ENCODE peak calls at places on chromosomes 12 and 14, in eight cellular contexts. H, S, W, R, I, D, L and M are unnamed samples.

GRCh38 chr12:69896653-69897381 is 71.8 kb downstream of the MYRFL start:
- DNase-seq in H (no peak), S (no peak), W (no peak), R (no peak), I (no peak), D (no peak), L (no peak), M (peak)

GRCh38 chr12:8629486-8630033 is 16.9 kb upstream of the AICDA start:
- DNase-seq in H (peak), S (no peak), W (no peak), R (no peak), I (no peak), D (peak), L (no peak), M (no peak)

GRCh38 chr14:69529563-69529962 is 45.0 kb downstream of the PLEKHD1 start:
- DNase-seq in H (no peak), S (no peak), W (no peak), R (no peak), I (no peak), D (no peak), L (no peak), M (no peak)

GRCh38 chr12:57452181-57452936 is 2.7 kb upstream of the INHBE start:
- DNase-seq in H (peak), S (peak), W (no peak), R (no peak), I (no peak), D (no peak), L (no peak), M (no peak)

GRCh38 chr12:130661501-130662255 is 54.4 kb downstream of the RIMBP2 start:
- DNase-seq in H (peak), S (no peak), W (no peak), R (peak), I (no peak), D (no peak), L (peak), M (no peak)

GRCh38 chr12:113333877-113334785 is 778 bp downstream of the SLC8B1 start:
- DNase-seq in H (no peak), S (no peak), W (no peak), R (no peak), I (no peak), D (no peak), L (no peak), M (no peak)

GRCh38 chr12:52266514-52266913 is 7.9 kb upstream of the KRT86 start:
- DNase-seq in H (no peak), S (no peak), W (no peak), R (no peak), I (no peak), D (no peak), L (no peak), M (no peak)

GRCh38 chr14:102592969-102593840 is 756 bp downstream of the RCOR1 start:
- DNase-seq in H (peak), S (peak), W (peak), R (no peak), I (peak), D (no peak), L (no peak), M (no peak)

GRCh38 chr14:95979339-95980042 is 59.7 kb upstream of the C14orf132 start:
- DNase-seq in H (no peak), S (no peak), W (peak), R (no peak), I (no peak), D (no peak), L (no peak), M (peak)

GRCh38 chr12:102479099-102479887 is 1.1 kb downstream of the IGF1 start:
- DNase-seq in H (no peak), S (no peak), W (no peak), R (no peak), I (no peak), D (peak), L (no peak), M (no peak)

GRCh38 chr14:24399981-24400718 is 1.3 kb downstream of the NYNRIN start:
- DNase-seq in H (no peak), S (no peak), W (no peak), R (no peak), I (no peak), D (no peak), L (no peak), M (no peak)

GRCh38 chr14:103549361-103550311 is 12.8 kb downstream of the BAG5 start:
- DNase-seq in H (no peak), S (no peak), W (peak), R (no peak), I (no peak), D (no peak), L (peak), M (no peak)

GRCh38 chr12:38919191-38919590 is 13.8 kb upstream of the CPNE8 start:
- DNase-seq in H (no peak), S (no peak), W (no peak), R (no peak), I (no peak), D (no peak), L (no peak), M (no peak)

GRCh38 chr12:58787021-58787760 is 133.1 kb downstream of the LRIG3 start:
- DNase-seq in H (no peak), S (no peak), W (no peak), R (no peak), I (no peak), D (no peak), L (no peak), M (no peak)

GRCh38 chr12:12927211-12928079 is 24.5 kb downstream of the GPRC5D start:
- DNase-seq in H (peak), S (peak), W (peak), R (peak), I (peak), D (peak), L (peak), M (no peak)

GRCh38 chr12:13661005-13661887 is 320.2 kb downstream of the GRIN2B start:
- DNase-seq in H (peak), S (peak), W (peak), R (peak), I (peak), D (peak), L (peak), M (peak)

GRCh38 chr14:59028476-59029202 is 159.8 kb upstream of the DAAM1 start:
- DNase-seq in H (peak), S (peak), W (peak), R (peak), I (peak), D (peak), L (peak), M (peak)

GRCh38 chr12:123232807-123233504 is at the start of the genes MPHOSPH9 and MTRFR:
- DNase-seq in H (peak), S (peak), W (peak), R (peak), I (peak), D (peak), L (peak), M (peak)

GRCh38 chr12:123231931-123232330 is 1.0 kb downstream of the MPHOSPH9 start:
- DNase-seq in H (no peak), S (no peak), W (no peak), R (no peak), I (no peak), D (no peak), L (peak), M (no peak)

GRCh38 chr12:123237646-123238329 is 4.6 kb downstream of the MTRFR start:
- DNase-seq in H (peak), S (peak), W (peak), R (peak), I (peak), D (peak), L (peak), M (peak)

GRCh38 chr12:123232472-123232806 is 502 bp downstream of the MPHOSPH9 start:
- DNase-seq in H (no peak), S (no peak), W (no peak), R (peak), I (no peak), D (no peak), L (no peak), M (no peak)

DNA sequence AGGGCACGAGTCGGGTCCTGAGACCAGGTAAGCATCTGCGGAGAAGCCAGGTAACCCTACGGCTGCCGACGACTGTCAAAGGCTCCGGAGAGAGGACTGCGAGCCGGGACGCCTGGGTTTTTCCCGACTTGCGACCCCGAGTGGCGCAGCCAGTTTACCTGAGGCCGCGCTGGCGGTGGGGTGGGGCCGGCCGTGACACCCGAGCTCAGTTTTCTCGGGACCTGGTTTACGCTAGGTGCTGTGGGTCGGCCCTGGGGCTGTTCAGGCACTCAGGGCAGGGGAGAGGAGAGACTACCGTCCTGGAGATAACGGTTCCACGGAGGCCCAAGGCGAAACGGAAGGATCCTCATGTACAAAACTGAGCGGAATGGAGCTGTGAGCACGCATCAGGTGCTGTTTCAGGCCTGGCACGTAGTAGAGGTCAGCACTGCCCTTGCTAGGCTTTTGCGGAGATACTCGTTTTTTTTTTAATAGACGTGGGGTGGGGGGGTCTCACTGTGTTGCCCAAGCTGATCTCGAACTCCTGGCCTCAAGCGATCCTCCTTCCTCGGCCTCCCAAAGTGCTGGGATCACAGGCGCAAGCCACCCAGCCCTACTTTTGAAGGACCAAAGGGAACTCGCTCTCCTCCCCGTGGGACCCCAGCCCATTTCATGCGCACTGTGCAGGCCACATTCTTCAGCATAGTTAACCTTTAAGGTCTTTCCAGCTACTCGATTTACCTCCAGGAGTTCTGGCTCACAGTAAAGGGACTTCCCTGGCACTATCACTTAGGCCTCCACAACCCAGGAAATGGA is 466 bp downstream of the MTRFR start:
- DNase-seq in H (no peak), S (no peak), W (no peak), R (no peak), I (peak), D (no peak), L (no peak), M (no peak)
- TF ChIP-seq RAD21 in H (no peak), S (no peak), W (no peak), R (no peak), I (no peak), D (no peak), L (no peak), M (no peak)

GRCh38 chr12:63976902-63977395 is 132.4 kb downstream of the SRGAP1 start:
- DNase-seq in H (no peak), S (no peak), W (no peak), R (no peak), I (no peak), D (no peak), L (no peak), M (no peak)
- TF ChIP-seq RAD21 in H (no peak), S (no peak), W (no peak), R (no peak), I (no peak), D (no peak), L (no peak), M (no peak)

DNA sequence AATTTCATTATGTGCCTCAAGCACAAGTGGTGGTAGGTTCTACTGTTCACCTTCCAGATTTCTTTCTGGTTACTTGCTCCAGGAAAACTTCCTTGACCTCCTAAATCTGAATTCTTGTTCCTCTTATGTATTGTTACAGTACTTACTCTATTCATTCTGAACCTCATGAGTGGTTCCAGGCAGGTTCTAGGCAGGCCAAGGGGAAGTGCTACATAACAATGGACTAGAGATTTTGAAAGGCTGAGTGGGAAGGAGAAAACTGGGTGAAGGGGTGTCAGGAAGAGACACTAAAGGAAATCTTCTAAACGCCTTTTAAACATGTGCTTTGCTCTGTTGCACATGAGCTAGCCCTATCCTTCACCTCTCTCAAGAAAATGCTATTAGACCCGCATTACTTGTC is 1.6 kb downstream of the YARS2 start:
- DNase-seq in H (no peak), S (no peak), W (no peak), R (no peak), I (no peak), D (no peak), L (no peak), M (no peak)
- TF ChIP-seq RAD21 in H (no peak), S (no peak), W (no peak), R (no peak), I (no peak), D (no peak), L (no peak), M (no peak)

GRCh38 chr14:38079886-38080285 is 127.8 kb upstream of the SSTR1 start:
- DNase-seq in H (no peak), S (no peak), W (no peak), R (no peak), I (no peak), D (no peak), L (no peak), M (no peak)
- TF ChIP-seq RAD21 in H (no peak), S (no peak), W (no peak), R (no peak), I (no peak), D (no peak), L (no peak), M (no peak)

DNA sequence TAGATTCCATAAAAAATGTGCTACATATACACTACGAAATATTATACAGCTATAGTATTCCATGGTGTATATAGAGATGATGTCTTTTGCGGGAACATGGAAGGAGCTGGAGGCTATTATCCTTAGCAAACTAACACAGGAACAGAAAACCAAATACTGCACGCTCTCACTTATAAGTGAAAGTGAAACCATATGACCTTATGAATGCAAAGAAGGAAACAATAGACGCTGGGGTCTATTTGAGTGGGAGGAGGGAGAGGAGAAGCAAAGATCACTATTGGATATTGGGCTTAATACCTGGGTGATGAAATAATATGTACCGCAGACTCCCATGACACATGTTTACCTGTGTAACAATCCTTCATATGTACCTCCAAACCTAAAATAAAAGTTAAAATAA is 142.7 kb downstream of the LRFN5 start:
- DNase-seq in H (no peak), S (no peak), W (no peak), R (no peak), I (no peak), D (no peak), L (peak), M (no peak)
- TF ChIP-seq RAD21 in H (no peak), S (no peak), W (no peak), R (no peak), I (no peak), D (no peak), L (no peak), M (no peak)

GRCh38 chr12:111271674-111272418 is 97.0 kb downstream of the PHETA1 start:
- DNase-seq in H (no peak), S (no peak), W (no peak), R (peak), I (no peak), D (no peak), L (no peak), M (no peak)

GRCh38 chr12:111268738-111269572 is 99.9 kb downstream of the PHETA1 start:
- DNase-seq in H (no peak), S (no peak), W (peak), R (peak), I (peak), D (no peak), L (no peak), M (peak)

GRCh38 chr12:111270128-111270651 is 98.7 kb downstream of the PHETA1 start:
- DNase-seq in H (no peak), S (no peak), W (no peak), R (no peak), I (no peak), D (no peak), L (no peak), M (no peak)

GRCh38 chr12:111269688-111270087 is 99.2 kb downstream of the PHETA1 start:
- DNase-seq in H (no peak), S (no peak), W (no peak), R (no peak), I (no peak), D (no peak), L (no peak), M (no peak)

GRCh38 chr12:111270773-111271172 is 98.1 kb downstream of the PHETA1 start:
- DNase-seq in H (no peak), S (peak), W (no peak), R (peak), I (no peak), D (no peak), L (peak), M (no peak)
- TF ChIP-seq RAD21 in H (no peak), S (no peak), W (no peak), R (no peak), I (no peak), D (no peak), L (no peak), M (no peak)

DNA sequence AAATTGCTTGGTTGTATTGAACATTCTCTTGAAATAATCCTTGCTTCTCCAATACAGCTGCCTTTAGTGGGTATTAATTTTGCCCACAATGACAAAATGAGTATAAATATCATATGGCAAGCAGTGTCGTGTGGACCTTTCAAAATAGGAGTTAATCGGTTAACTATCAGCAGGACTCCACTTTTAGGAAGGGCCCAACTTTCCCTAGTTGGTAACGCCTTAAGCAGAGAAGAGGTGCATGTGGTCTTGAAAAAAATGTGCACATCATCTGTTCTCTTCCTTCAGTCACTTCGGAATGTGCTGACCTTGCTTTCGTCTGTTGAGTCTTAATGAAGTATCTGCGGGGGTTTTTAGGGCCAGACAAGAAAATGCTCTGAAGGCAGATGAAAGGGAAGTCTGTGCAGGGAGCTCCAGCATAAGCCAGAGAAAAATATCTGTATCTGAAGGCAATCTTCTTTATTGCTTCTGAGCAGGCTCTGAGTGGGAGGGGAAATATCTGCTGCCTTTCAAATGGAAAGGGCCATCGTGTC is 185.2 kb downstream of the AEBP2 start:
- DNase-seq in H (no peak), S (no peak), W (no peak), R (no peak), I (no peak), D (no peak), L (no peak), M (no peak)
- TF ChIP-seq RAD21 in H (no peak), S (no peak), W (no peak), R (no peak), I (no peak), D (no peak), L (no peak), M (no peak)

GRCh38 chr14:77885363-77885762 is 85.5 kb downstream of the ADCK1 start:
- DNase-seq in H (no peak), S (no peak), W (no peak), R (no peak), I (no peak), D (no peak), L (no peak), M (no peak)
- TF ChIP-seq RAD21 in H (no peak), S (no peak), W (no peak), R (no peak), I (no peak), D (no peak), L (no peak), M (no peak)

GRCh38 chr14:47207636-47208035 is 467.8 kb downstream of the MDGA2 start:
- DNase-seq in H (peak), S (no peak), W (no peak), R (no peak), I (no peak), D (no peak), L (no peak), M (no peak)
- TF ChIP-seq RAD21 in H (no peak), S (no peak), W (no peak), R (no peak), I (no peak), D (no peak), L (no peak), M (no peak)